ENCODE peak calls at places on chromosomes 4 and X, in six cellular contexts. I is endodermal cell, A is endothelial cell of umbilical vein, D is mucosa of descending colon, C is K562, K is cardiac muscle cell. T is an unnamed sample.

GRCh38 chr4:105944535-105944934 is 49.3 kb downstream of the NPNT start:
- DNase-seq in C (no peak), I (no peak), K (no peak), A (no peak), D (no peak), T (peak)

GRCh38 chrX:53494427-53494826 is 60.3 kb upstream of the HSD17B10 start:
- DNase-seq in C (no peak), D (no peak), I (no peak), K (no peak), A (no peak), T (peak)

GRCh38 chrX:41389311-41389888 is 55.4 kb downstream of the DDX3X start:
- DNase-seq in A (no peak), K (no peak), D (peak), I (no peak), C (no peak), T (no peak)

GRCh38 chr4:19947349-19947748 is 304.4 kb upstream of the SLIT2 start:
- DNase-seq in K (no peak), A (no peak), D (no peak), C (no peak), I (no peak), T (peak)

GRCh38 chr4:15963001-15963451 is at the start of gene FGFBP2:
- DNase-seq in I (peak), C (no peak), K (peak), D (peak), A (peak), T (peak)

GRCh38 chr4:2792711-2793577 is at the start of gene SH3BP2:
- DNase-seq in I (peak), C (peak), A (peak), D (peak), K (peak), T (peak)

GRCh38 chr4:79689735-79690134 is 281.7 kb upstream of the GK2 start:
- DNase-seq in D (no peak), I (no peak), K (no peak), A (no peak), C (no peak), T (no peak)

GRCh38 chrX:78658851-78659744 is at the start of gene RTL3:
- DNase-seq in K (no peak), A (peak), C (no peak), I (no peak), D (no peak), T (peak)

GRCh38 chrX:34197946-34198345 is 65.8 kb upstream of the FAM47A start:
- DNase-seq in A (no peak), K (no peak), C (no peak), I (no peak), D (no peak), T (no peak)

GRCh38 chrX:130082244-130083106 is 27.8 kb downstream of the ELF4 start:
- DNase-seq in K (no peak), D (peak), I (no peak), A (no peak), C (peak), T (no peak)
- H3K4me3 ChIP-seq in K (no peak), D (no peak), I (no peak), A (no peak), C (no peak), T (no peak)

GRCh38 chrX:10327651-10328050 is 170.9 kb downstream of the CLCN4 start:
- DNase-seq in D (no peak), C (no peak), A (no peak), I (peak), K (no peak), T (no peak)

GRCh38 chrX:10329984-10330383 is 173.2 kb downstream of the CLCN4 start:
- DNase-seq in I (no peak), D (no peak), A (no peak), C (no peak), K (no peak), T (no peak)

GRCh38 chrX:10325606-10326005 is 168.8 kb downstream of the CLCN4 start:
- DNase-seq in I (no peak), D (no peak), A (peak), C (no peak), K (no peak), T (peak)

DNA sequence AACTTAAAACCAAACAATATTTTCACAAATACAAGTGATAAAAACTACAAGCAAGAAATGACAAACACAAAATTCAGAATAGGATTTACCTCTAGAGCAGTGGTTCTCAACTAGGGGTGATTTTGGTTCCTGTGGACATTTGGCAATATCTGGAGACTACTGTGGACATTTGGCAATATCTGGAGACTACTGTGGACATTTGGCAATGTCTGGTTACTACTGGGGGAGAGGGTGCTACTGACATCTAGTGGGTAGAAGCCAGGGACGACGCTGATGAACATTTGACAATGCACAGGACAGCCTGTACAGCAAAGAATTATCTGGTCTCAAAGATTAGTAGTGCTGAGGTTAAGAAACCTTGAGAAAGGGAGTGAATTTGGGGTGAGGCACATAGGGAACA is 169.8 kb downstream of the CLCN4 start:
- DNase-seq in D (no peak), K (no peak), C (no peak), A (peak), I (no peak), T (peak)
- TF ChIP-seq CTCF in D (no peak), K (peak), C (peak), A (no peak), I (peak), T (peak)

GRCh38 chr4:107125496-107125895 is 89.4 kb upstream of the DKK2 start:
- DNase-seq in I (no peak), K (no peak), C (no peak), D (no peak), A (no peak), T (peak)
- H3K4me3 ChIP-seq in I (no peak), K (no peak), C (no peak), D (no peak), A (no peak), T (no peak)

DNA sequence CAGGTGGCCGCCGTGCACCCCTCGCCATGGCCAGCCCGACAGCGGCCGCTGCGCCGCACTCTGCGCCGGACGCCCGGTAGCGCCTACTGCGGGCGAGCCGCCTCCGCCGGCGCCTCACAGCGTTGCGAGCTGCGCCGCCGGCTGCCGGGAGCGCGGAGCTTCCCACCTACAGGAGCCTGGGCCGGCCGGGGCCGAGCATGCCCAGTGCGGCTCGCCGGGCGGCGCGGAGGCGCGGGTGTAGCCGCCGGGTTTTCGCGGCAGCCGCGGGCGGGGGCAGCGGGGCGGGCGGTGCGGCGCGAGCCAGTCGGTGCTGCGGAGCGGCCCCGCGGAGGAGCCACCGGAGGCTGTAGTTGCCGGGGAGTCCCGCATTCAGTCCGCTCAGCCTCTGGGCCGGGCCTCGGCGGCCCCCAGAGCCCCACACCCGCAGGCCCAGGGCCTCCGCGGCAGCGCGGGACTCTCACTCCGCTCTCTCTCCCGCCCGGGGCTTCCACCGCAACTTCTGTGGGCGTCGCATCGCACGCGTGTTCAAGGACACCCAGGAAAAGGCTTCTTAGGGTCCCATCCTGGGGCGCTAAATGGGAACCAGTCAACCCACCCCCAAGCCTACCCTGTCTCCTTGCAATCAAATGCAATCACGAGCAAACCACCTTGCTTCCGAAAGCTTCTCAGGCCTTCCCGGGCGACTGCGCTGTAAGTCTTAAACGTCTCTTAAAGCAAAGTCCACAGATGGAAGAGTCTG is at the start of gene MFAP3L:
- DNase-seq in D (peak), K (peak), I (peak), C (peak), A (peak), T (peak)
- TF ChIP-seq CTCF in D (no peak), K (no peak), I (no peak), C (peak), A (no peak), T (no peak)